ENCODE peak calls at places on chromosomes 4 and X, in ten cellular contexts. I is iris pigment epithelial cell; R is heart left ventricle; S is A172; E is IMR-90; N is dorsolateral prefrontal cortex; L is stimulated activated CD8-positive, alpha-beta memory T cell treated with anti-CD3 and anti-CD28 coated beads, Interleukin-15, amount 100 ng/mL, for 48 hours; K is EL; J is HCEC 1CT; F is fibroblast of pulmonary artery. T is an unnamed sample.

GRCh38 chr4:81790477-81790876 is 318.8 kb upstream of the RASGEF1B start:
- DNase-seq in N (no peak), K (no peak), S (no peak), J (no peak), R (no peak), L (no peak), F (no peak), E (no peak), I (no peak), T (no peak)

GRCh38 chr4:6366581-6366980 is 96.9 kb downstream of the WFS1 start:
- DNase-seq in N (no peak), E (no peak), K (no peak), F (no peak), J (no peak), L (no peak), R (no peak), S (no peak), I (no peak), T (no peak)

GRCh38 chr4:7236847-7237246 is 44.5 kb downstream of the SORCS2 start:
- DNase-seq in S (no peak), I (peak), F (peak), L (no peak), N (no peak), K (no peak), E (peak), R (peak), J (no peak), T (no peak)

GRCh38 chr4:25234390-25235367 is 846 bp downstream of the PI4K2B start:
- DNase-seq in J (peak), I (peak), R (peak), F (peak), K (peak), N (no peak), L (peak), E (peak), S (peak), T (peak)

GRCh38 chr4:24686866-24687672 is 102.7 kb upstream of the DHX15 start:
- DNase-seq in S (no peak), E (no peak), I (peak), F (peak), L (no peak), K (peak), R (no peak), N (no peak), J (peak), T (no peak)

GRCh38 chr4:97646997-97647396 is 496.3 kb downstream of the STPG2 start:
- DNase-seq in J (no peak), E (no peak), R (peak), K (no peak), I (peak), F (peak), L (no peak), N (no peak), S (peak), T (no peak)

GRCh38 chr4:122901621-122902020 is 20.8 kb downstream of the NUDT6 start:
- DNase-seq in E (peak), R (no peak), L (no peak), I (no peak), S (no peak), J (no peak), N (no peak), K (no peak), F (no peak), T (no peak)

GRCh38 chr4:53361451-53361850 is 4.4 kb downstream of the SCFD2 start:
- DNase-seq in R (no peak), E (peak), L (no peak), I (peak), F (peak), N (no peak), J (no peak), K (peak), S (no peak), T (no peak)

GRCh38 chr4:5638316-5638715 is 70.0 kb downstream of the EVC2 start:
- DNase-seq in S (peak), R (no peak), L (no peak), J (peak), N (no peak), F (peak), K (peak), I (peak), E (peak), T (no peak)

GRCh38 chr4:108058685-108059440 is 69.2 kb downstream of the HADH start:
- DNase-seq in S (peak), I (no peak), N (no peak), L (no peak), J (peak), K (peak), E (peak), F (peak), R (no peak), T (no peak)

GRCh38 chr4:54281060-54281781 is 52.1 kb downstream of the PDGFRA start:
- DNase-seq in S (peak), N (no peak), L (no peak), I (peak), J (peak), K (peak), R (peak), F (peak), E (peak), T (peak)

GRCh38 chrX:103817502-103817901 is 14.6 kb downstream of the RAB9B start:
- DNase-seq in K (peak), I (peak), J (peak), E (peak), F (peak), L (no peak), R (no peak), N (no peak), S (peak), T (no peak)

GRCh38 chr4:107564326-107564725 is 155.7 kb downstream of the PAPSS1 start:
- DNase-seq in F (peak), K (no peak), N (no peak), L (no peak), I (peak), S (peak), R (no peak), J (no peak), E (no peak), T (no peak)